ENCODE peak calls at places on chromosomes 6 and 20, in four cellular contexts. A is hypothalamus; R is stimulated activated CD8-positive, alpha-beta memory T cell treated with anti-CD3 and anti-CD28 coated beads, Interleukin-2, amount 100 ng/mL, for 48 hours; G is NCI-H2029. N is an unnamed sample.

GRCh38 chr6:52931351-52931750 is 21.9 kb upstream of the GSTA3 start:
- DNase-seq in A (no peak), G (no peak), R (no peak), N (no peak)

GRCh38 chr20:60187683-60188082 is 229.5 kb downstream of the CDH26 start:
- DNase-seq in G (no peak), R (no peak), A (no peak), N (no peak)

GRCh38 chr6:139135578-139136545 is 982 bp downstream of the HECA start:
- DNase-seq in G (no peak), R (peak; percentile 43), A (peak; percentile 68), N (peak; percentile 42)

GRCh38 chr6:62150048-62150663 is 135.9 kb downstream of the KHDRBS2 start:
- DNase-seq in G (peak; percentile 4), R (no peak), A (peak; percentile 17), N (no peak)

GRCh38 chr6:101114703-101115102 is 233.6 kb upstream of the ASCC3 start:
- DNase-seq in R (no peak), A (peak; percentile 9), G (peak; percentile 45), N (no peak)

GRCh38 chr20:50338479-50339195 is 148.0 kb downstream of the CEBPB start:
- DNase-seq in G (no peak), A (no peak), R (peak; percentile 62), N (no peak)

GRCh38 chr20:33793011-33793931 is 17.9 kb upstream of the CHMP4B start:
- DNase-seq in R (no peak), G (no peak), A (no peak), N (no peak)

GRCh38 chr6:115396112-115396906 is 664.4 kb downstream of the FRK start:
- DNase-seq in A (no peak), R (no peak), G (no peak), N (no peak)

GRCh38 chr6:84522135-84522535 is 242.3 kb downstream of the TBX18 start:
- DNase-seq in G (no peak), A (no peak), R (no peak), N (no peak)

GRCh38 chr20:37202267-37202943 is 23.1 kb upstream of the MROH8 start:
- DNase-seq in G (no peak), A (peak; percentile 17), R (no peak), N (no peak)

GRCh38 chr6:16205377-16206144 is 32.8 kb upstream of the GMPR start:
- DNase-seq in A (no peak), G (peak; percentile 16), R (no peak), N (no peak)

GRCh38 chr6:169362501-169363121 is 109.0 kb upstream of the THBS2 start:
- DNase-seq in R (no peak), G (no peak), A (no peak), N (no peak)

GRCh38 chr6:157830354-157831017 is 7.4 kb downstream of the SNX9 start:
- DNase-seq in R (no peak), G (no peak), A (no peak), N (no peak)

GRCh38 chr20:48019940-48020339 is 234.7 kb upstream of the SULF2 start:
- DNase-seq in G (no peak), R (no peak), A (no peak), N (no peak)

GRCh38 chr6:44049989-44050871 is 77.0 kb downstream of the MRPL14 start:
- DNase-seq in R (no peak), G (no peak), A (no peak), N (no peak)

GRCh38 chr6:42333622-42334021 is 116.0 kb upstream of the MRPS10 start:
- DNase-seq in R (no peak), G (no peak), A (no peak), N (no peak)

GRCh38 chr6:21731411-21732031 is 138.0 kb downstream of the SOX4 start:
- DNase-seq in A (no peak), G (peak; percentile 57), R (no peak), N (no peak)

GRCh38 chr6:54020311-54020710 is 90.9 kb upstream of the MLIP start:
- DNase-seq in G (no peak), R (no peak), A (no peak), N (no peak)

GRCh38 chr6:136085370-136086115 is 164.6 kb downstream of the MTFR2 start:
- DNase-seq in A (no peak), G (no peak), R (no peak), N (no peak)

GRCh38 chr6:151822252-151823111 is 15.0 kb downstream of the ESR1 start:
- DNase-seq in G (no peak), A (no peak), R (no peak), N (no peak)

GRCh38 chr6:90941885-90942284 is 355.0 kb upstream of the MAP3K7 start:
- DNase-seq in A (no peak), R (no peak), G (no peak), N (no peak)

GRCh38 chr6:42337985-42338572 is 113.6 kb downstream of the TRERF1 start:
- DNase-seq in G (no peak), R (no peak), A (no peak), N (no peak)

GRCh38 chr6:76403058-76403457 is 330.6 kb upstream of the IMPG1 start:
- DNase-seq in A (no peak), G (no peak), R (no peak), N (no peak)

GRCh38 chr20:60780388-60781025 is 471.6 kb upstream of the CDH4 start:
- DNase-seq in R (no peak), A (no peak), G (no peak), N (no peak)

GRCh38 chr6:21305827-21306469 is 287.6 kb upstream of the SOX4 start:
- DNase-seq in G (no peak), R (no peak), A (no peak), N (no peak)

GRCh38 chr6:166275714-166276166 is 32.5 kb downstream of the PRR18 start:
- DNase-seq in R (peak; percentile 62), A (peak; percentile 88), G (no peak), N (peak; percentile 78)